ENCODE peak calls at places on chromosomes 1 and 21, in nine cellular contexts. One of them, this sample, is unnamed.

GRCh38 chr1:111199881-111200801 is at the start of gene DENND2D:
- DNase-seq in RWPE1: no peak
- DNase-seq in H54: no peak
- DNase-seq in dermis blood vessel endothelial cell: no peak
- DNase-seq in CD14-positive monocyte: peak
- DNase-seq in NCI-H345: no peak
- DNase-seq in GM18507: no peak
- DNase-seq in AG04450: no peak
- DNase-seq in AG04449: no peak
- DNase-seq in this sample: no peak

GRCh38 chr1:30663596-30664091 is 59.7 kb downstream of the MATN1 start:
- DNase-seq in RWPE1: no peak
- DNase-seq in H54: no peak
- DNase-seq in dermis blood vessel endothelial cell: no peak
- DNase-seq in CD14-positive monocyte: no peak
- DNase-seq in NCI-H345: no peak
- DNase-seq in GM18507: no peak
- DNase-seq in AG04450: no peak
- DNase-seq in AG04449: no peak
- DNase-seq in this sample: no peak

GRCh38 chr1:93670141-93670540 is 11.5 kb downstream of the BCAR3 start:
- DNase-seq in RWPE1: no peak
- DNase-seq in H54: peak
- DNase-seq in dermis blood vessel endothelial cell: peak
- DNase-seq in CD14-positive monocyte: no peak
- DNase-seq in NCI-H345: no peak
- DNase-seq in GM18507: no peak
- DNase-seq in AG04450: no peak
- DNase-seq in AG04449: no peak
- DNase-seq in this sample: no peak

GRCh38 chr21:41557884-41558283 is 49.9 kb upstream of the TMPRSS2 start:
- DNase-seq in RWPE1: no peak
- DNase-seq in H54: no peak
- DNase-seq in dermis blood vessel endothelial cell: no peak
- DNase-seq in CD14-positive monocyte: no peak
- DNase-seq in NCI-H345: no peak
- DNase-seq in GM18507: no peak
- DNase-seq in AG04450: no peak
- DNase-seq in AG04449: no peak
- DNase-seq in this sample: no peak

GRCh38 chr1:1150100-1150499 is 23.6 kb upstream of the TTLL10 start:
- DNase-seq in RWPE1: no peak
- DNase-seq in H54: no peak
- DNase-seq in dermis blood vessel endothelial cell: peak
- DNase-seq in CD14-positive monocyte: no peak
- DNase-seq in NCI-H345: no peak
- DNase-seq in GM18507: no peak
- DNase-seq in AG04450: no peak
- DNase-seq in AG04449: no peak
- DNase-seq in this sample: peak

GRCh38 chr1:8025061-8025670 is 943 bp downstream of the ERRFI1 start:
- DNase-seq in RWPE1: no peak
- DNase-seq in H54: no peak
- DNase-seq in dermis blood vessel endothelial cell: peak
- DNase-seq in CD14-positive monocyte: no peak
- DNase-seq in NCI-H345: peak
- DNase-seq in GM18507: no peak
- DNase-seq in AG04450: no peak
- DNase-seq in AG04449: no peak
- DNase-seq in this sample: no peak

GRCh38 chr1:228953207-228953606 is 217.9 kb downstream of the RHOU start:
- DNase-seq in RWPE1: no peak
- DNase-seq in H54: no peak
- DNase-seq in dermis blood vessel endothelial cell: no peak
- DNase-seq in CD14-positive monocyte: no peak
- DNase-seq in NCI-H345: no peak
- DNase-seq in GM18507: no peak
- DNase-seq in AG04450: no peak
- DNase-seq in AG04449: no peak
- DNase-seq in this sample: no peak

GRCh38 chr1:179010671-179011070 is 15.0 kb upstream of the FAM20B start:
- DNase-seq in RWPE1: no peak
- DNase-seq in H54: no peak
- DNase-seq in dermis blood vessel endothelial cell: no peak
- DNase-seq in CD14-positive monocyte: no peak
- DNase-seq in NCI-H345: no peak
- DNase-seq in GM18507: no peak
- DNase-seq in AG04450: no peak
- DNase-seq in AG04449: no peak
- DNase-seq in this sample: no peak

GRCh38 chr1:240941706-240942370 is 329.9 kb upstream of the GREM2 start:
- DNase-seq in RWPE1: no peak
- DNase-seq in H54: no peak
- DNase-seq in dermis blood vessel endothelial cell: no peak
- DNase-seq in CD14-positive monocyte: no peak
- DNase-seq in NCI-H345: no peak
- DNase-seq in GM18507: no peak
- DNase-seq in AG04450: no peak
- DNase-seq in AG04449: no peak
- DNase-seq in this sample: no peak

GRCh38 chr1:230282157-230282556 is 144.0 kb downstream of the PGBD5 start:
- DNase-seq in RWPE1: no peak
- DNase-seq in H54: no peak
- DNase-seq in dermis blood vessel endothelial cell: peak
- DNase-seq in CD14-positive monocyte: no peak
- DNase-seq in NCI-H345: peak
- DNase-seq in GM18507: no peak
- DNase-seq in AG04450: no peak
- DNase-seq in AG04449: no peak
- DNase-seq in this sample: no peak

GRCh38 chr1:214493126-214493796 is 58.1 kb downstream of the PTPN14 start:
- DNase-seq in RWPE1: no peak
- DNase-seq in H54: no peak
- DNase-seq in dermis blood vessel endothelial cell: no peak
- DNase-seq in CD14-positive monocyte: no peak
- DNase-seq in NCI-H345: no peak
- DNase-seq in GM18507: no peak
- DNase-seq in AG04450: no peak
- DNase-seq in AG04449: no peak
- DNase-seq in this sample: no peak

GRCh38 chr21:45747802-45748445 is 104.4 kb downstream of the PCBP3 start:
- DNase-seq in RWPE1: peak
- DNase-seq in H54: peak
- DNase-seq in dermis blood vessel endothelial cell: no peak
- DNase-seq in CD14-positive monocyte: no peak
- DNase-seq in NCI-H345: peak
- DNase-seq in GM18507: no peak
- DNase-seq in AG04450: no peak
- DNase-seq in AG04449: no peak
- DNase-seq in this sample: no peak

GRCh38 chr1:19665044-19665455 is 375 bp downstream of the HTR6 start:
- DNase-seq in RWPE1: no peak
- DNase-seq in H54: no peak
- DNase-seq in dermis blood vessel endothelial cell: no peak
- DNase-seq in CD14-positive monocyte: no peak
- DNase-seq in NCI-H345: no peak
- DNase-seq in GM18507: no peak
- DNase-seq in AG04450: no peak
- DNase-seq in AG04449: no peak
- DNase-seq in this sample: no peak

GRCh38 chr1:50959303-50959912 is 659 bp downstream of the FAF1 start:
- DNase-seq in RWPE1: peak
- DNase-seq in H54: no peak
- DNase-seq in dermis blood vessel endothelial cell: peak
- DNase-seq in CD14-positive monocyte: no peak
- DNase-seq in NCI-H345: peak
- DNase-seq in GM18507: no peak
- DNase-seq in AG04450: no peak
- DNase-seq in AG04449: no peak
- DNase-seq in this sample: peak

GRCh38 chr1:62082456-62083363 is 111.9 kb upstream of the L1TD1 start:
- DNase-seq in RWPE1: peak
- DNase-seq in H54: peak
- DNase-seq in dermis blood vessel endothelial cell: peak
- DNase-seq in CD14-positive monocyte: no peak
- DNase-seq in NCI-H345: peak
- DNase-seq in GM18507: peak
- DNase-seq in AG04450: no peak
- DNase-seq in AG04449: no peak
- DNase-seq in this sample: peak

GRCh38 chr21:42537106-42537742 is 23.6 kb downstream of the SLC37A1 start:
- DNase-seq in RWPE1: no peak
- DNase-seq in H54: no peak
- DNase-seq in dermis blood vessel endothelial cell: no peak
- DNase-seq in CD14-positive monocyte: no peak
- DNase-seq in NCI-H345: peak
- DNase-seq in GM18507: no peak
- DNase-seq in AG04450: no peak
- DNase-seq in AG04449: no peak
- DNase-seq in this sample: peak

GRCh38 chr1:31434101-31434871 is 21.3 kb downstream of the SERINC2 start:
- DNase-seq in RWPE1: no peak
- DNase-seq in H54: no peak
- DNase-seq in dermis blood vessel endothelial cell: no peak
- DNase-seq in CD14-positive monocyte: no peak
- DNase-seq in NCI-H345: no peak
- DNase-seq in GM18507: no peak
- DNase-seq in AG04450: no peak
- DNase-seq in AG04449: no peak
- DNase-seq in this sample: no peak

GRCh38 chr1:6301526-6301925 is 40.6 kb upstream of the GPR153 start:
- DNase-seq in RWPE1: peak
- DNase-seq in H54: no peak
- DNase-seq in dermis blood vessel endothelial cell: no peak
- DNase-seq in CD14-positive monocyte: no peak
- DNase-seq in NCI-H345: no peak
- DNase-seq in GM18507: no peak
- DNase-seq in AG04450: no peak
- DNase-seq in AG04449: no peak
- DNase-seq in this sample: no peak

GRCh38 chr1:94955767-94956632 is 29.1 kb upstream of the CNN3 start:
- DNase-seq in RWPE1: no peak
- DNase-seq in H54: no peak
- DNase-seq in dermis blood vessel endothelial cell: peak
- DNase-seq in CD14-positive monocyte: no peak
- DNase-seq in NCI-H345: no peak
- DNase-seq in GM18507: no peak
- DNase-seq in AG04450: no peak
- DNase-seq in AG04449: no peak
- DNase-seq in this sample: no peak

GRCh38 chr1:6041432-6042062 is 4.1 kb upstream of the KCNAB2 start:
- DNase-seq in RWPE1: no peak
- DNase-seq in H54: peak
- DNase-seq in dermis blood vessel endothelial cell: peak
- DNase-seq in CD14-positive monocyte: no peak
- DNase-seq in NCI-H345: no peak
- DNase-seq in GM18507: no peak
- DNase-seq in AG04450: no peak
- DNase-seq in AG04449: no peak
- DNase-seq in this sample: no peak

GRCh38 chr1:57061369-57061768 is 95.6 kb upstream of the C8B start:
- DNase-seq in RWPE1: no peak
- DNase-seq in H54: no peak
- DNase-seq in dermis blood vessel endothelial cell: no peak
- DNase-seq in CD14-positive monocyte: no peak
- DNase-seq in NCI-H345: peak
- DNase-seq in GM18507: no peak
- DNase-seq in AG04450: no peak
- DNase-seq in AG04449: no peak
- DNase-seq in this sample: peak

GRCh38 chr1:235809949-235810348 is 56.8 kb downstream of the LYST start:
- DNase-seq in RWPE1: no peak
- DNase-seq in H54: no peak
- DNase-seq in dermis blood vessel endothelial cell: no peak
- DNase-seq in CD14-positive monocyte: no peak
- DNase-seq in NCI-H345: no peak
- DNase-seq in GM18507: no peak
- DNase-seq in AG04450: peak
- DNase-seq in AG04449: no peak
- DNase-seq in this sample: no peak

GRCh38 chr21:41518757-41519156 is 10.8 kb upstream of the TMPRSS2 start:
- DNase-seq in RWPE1: no peak
- DNase-seq in H54: no peak
- DNase-seq in dermis blood vessel endothelial cell: no peak
- DNase-seq in CD14-positive monocyte: no peak
- DNase-seq in NCI-H345: no peak
- DNase-seq in GM18507: no peak
- DNase-seq in AG04450: no peak
- DNase-seq in AG04449: no peak
- DNase-seq in this sample: no peak

GRCh38 chr1:226679853-226680516 is 59.1 kb downstream of the ITPKB start:
- DNase-seq in RWPE1: peak
- DNase-seq in H54: peak
- DNase-seq in dermis blood vessel endothelial cell: peak
- DNase-seq in CD14-positive monocyte: peak
- DNase-seq in NCI-H345: no peak
- DNase-seq in GM18507: peak
- DNase-seq in AG04450: no peak
- DNase-seq in AG04449: no peak
- DNase-seq in this sample: no peak

GRCh38 chr1:15735304-15736034 is 589 bp upstream of the SLC25A34 start:
- DNase-seq in RWPE1: no peak
- DNase-seq in H54: no peak
- DNase-seq in dermis blood vessel endothelial cell: no peak
- DNase-seq in CD14-positive monocyte: peak
- DNase-seq in NCI-H345: no peak
- DNase-seq in GM18507: no peak
- DNase-seq in AG04450: no peak
- DNase-seq in AG04449: no peak
- DNase-seq in this sample: no peak

GRCh38 chr1:208599063-208599462 is 354.9 kb upstream of the PLXNA2 start:
- DNase-seq in RWPE1: no peak
- DNase-seq in H54: no peak
- DNase-seq in dermis blood vessel endothelial cell: no peak
- DNase-seq in CD14-positive monocyte: no peak
- DNase-seq in NCI-H345: no peak
- DNase-seq in GM18507: no peak
- DNase-seq in AG04450: no peak
- DNase-seq in AG04449: no peak
- DNase-seq in this sample: no peak

GRCh38 chr1:31977361-31978131 is 36.1 kb upstream of the KHDRBS1 start:
- DNase-seq in RWPE1: peak
- DNase-seq in H54: no peak
- DNase-seq in dermis blood vessel endothelial cell: peak
- DNase-seq in CD14-positive monocyte: no peak
- DNase-seq in NCI-H345: no peak
- DNase-seq in GM18507: no peak
- DNase-seq in AG04450: peak
- DNase-seq in AG04449: peak
- DNase-seq in this sample: peak

GRCh38 chr1:7218210-7218832 is 433.1 kb downstream of the CAMTA1 start:
- DNase-seq in RWPE1: peak
- DNase-seq in H54: no peak
- DNase-seq in dermis blood vessel endothelial cell: peak
- DNase-seq in CD14-positive monocyte: no peak
- DNase-seq in NCI-H345: peak
- DNase-seq in GM18507: peak
- DNase-seq in AG04450: no peak
- DNase-seq in AG04449: no peak
- DNase-seq in this sample: peak

GRCh38 chr1:154953611-154954038 is 2.3 kb downstream of the PBXIP1 start:
- DNase-seq in RWPE1: no peak
- DNase-seq in H54: no peak
- DNase-seq in dermis blood vessel endothelial cell: no peak
- DNase-seq in CD14-positive monocyte: no peak
- DNase-seq in NCI-H345: peak
- DNase-seq in GM18507: no peak
- DNase-seq in AG04450: no peak
- DNase-seq in AG04449: no peak
- DNase-seq in this sample: no peak

GRCh38 chr1:241499910-241500309 is 19.6 kb downstream of the FH start:
- DNase-seq in RWPE1: peak
- DNase-seq in H54: no peak
- DNase-seq in dermis blood vessel endothelial cell: peak
- DNase-seq in CD14-positive monocyte: no peak
- DNase-seq in NCI-H345: peak
- DNase-seq in GM18507: no peak
- DNase-seq in AG04450: peak
- DNase-seq in AG04449: no peak
- DNase-seq in this sample: peak

GRCh38 chr21:46428987-46429710 is 29.5 kb upstream of the DIP2A start:
- DNase-seq in RWPE1: no peak
- DNase-seq in H54: no peak
- DNase-seq in dermis blood vessel endothelial cell: no peak
- DNase-seq in CD14-positive monocyte: no peak
- DNase-seq in NCI-H345: no peak
- DNase-seq in GM18507: no peak
- DNase-seq in AG04450: no peak
- DNase-seq in AG04449: no peak
- DNase-seq in this sample: no peak